ENCODE peak calls at places on chromosomes 6 and 20, in seven cellular contexts. U, C, B, F, K, A and O are unnamed samples.

GRCh38 chr6:31407699-31408098 is 4.3 kb downstream of the MICA start:
- DNase-seq in C (no peak), K (peak; percentile 72), F (no peak), B (no peak), A (no peak), U (peak; percentile 11), O (no peak)

GRCh38 chr6:64254558-64254957 is 619.0 kb downstream of the PHF3 start:
- DNase-seq in K (no peak), B (no peak), F (no peak), U (no peak), A (no peak), C (no peak), O (no peak)

GRCh38 chr20:3459881-3460307 is 10.9 kb upstream of the ATRN start:
- DNase-seq in B (no peak), C (no peak), A (no peak), F (no peak), U (no peak), K (no peak), O (no peak)

GRCh38 chr6:30955367-30956042 is 14.7 kb downstream of the MUCL3 start:
- DNase-seq in A (peak; percentile 65), K (no peak), C (peak; percentile 85), U (peak; percentile 14), B (peak; percentile 65), F (peak; percentile 86), O (peak; percentile 93)

GRCh38 chr20:45300961-45301360 is 5.7 kb upstream of the RBPJL start:
- DNase-seq in F (no peak), C (no peak), U (peak; percentile 38), B (peak; percentile 95), K (peak; percentile 13), A (no peak), O (no peak)

GRCh38 chr20:43857932-43858331 is 56.7 kb upstream of the TOX2 start:
- DNase-seq in U (no peak), C (no peak), F (no peak), K (no peak), A (no peak), B (no peak), O (no peak)

GRCh38 chr6:119479860-119480655 is 130.5 kb upstream of the MAN1A1 start:
- DNase-seq in A (no peak), U (peak; percentile 9), B (no peak), K (no peak), C (no peak), F (no peak), O (no peak)

GRCh38 chr6:3281669-3282460 is 23.1 kb downstream of the PSMG4 start:
- DNase-seq in F (no peak), B (peak; percentile 53), C (no peak), K (peak; percentile 92), U (peak; percentile 91), A (no peak), O (no peak)

GRCh38 chr20:44200983-44201382 is 9.6 kb downstream of the OSER1 start:
- DNase-seq in F (no peak), U (no peak), K (no peak), C (no peak), A (no peak), B (no peak), O (no peak)

GRCh38 chr6:122754191-122754731 is 25.3 kb upstream of the FABP7 start:
- DNase-seq in A (no peak), B (no peak), U (no peak), F (no peak), C (no peak), K (no peak), O (no peak)

GRCh38 chr20:58986968-58987517 is 6.0 kb downstream of the NELFCD start:
- DNase-seq in K (no peak), C (no peak), U (no peak), F (no peak), A (no peak), B (no peak), O (no peak)

GRCh38 chr20:45872626-45873025 is 8.4 kb upstream of the ZSWIM1 start:
- DNase-seq in U (no peak), K (no peak), C (no peak), F (no peak), A (no peak), B (peak; percentile 18), O (no peak)

GRCh38 chr20:62219992-62220665 is at the start of gene HRH3:
- DNase-seq in K (no peak), C (no peak), U (no peak), F (peak; percentile 72), B (peak; percentile 60), A (no peak), O (peak; percentile 91)

GRCh38 chr6:144594571-144594970 is 309.4 kb downstream of the UTRN start:
- DNase-seq in U (no peak), A (no peak), B (no peak), K (no peak), C (no peak), F (no peak), O (no peak)

DNA sequence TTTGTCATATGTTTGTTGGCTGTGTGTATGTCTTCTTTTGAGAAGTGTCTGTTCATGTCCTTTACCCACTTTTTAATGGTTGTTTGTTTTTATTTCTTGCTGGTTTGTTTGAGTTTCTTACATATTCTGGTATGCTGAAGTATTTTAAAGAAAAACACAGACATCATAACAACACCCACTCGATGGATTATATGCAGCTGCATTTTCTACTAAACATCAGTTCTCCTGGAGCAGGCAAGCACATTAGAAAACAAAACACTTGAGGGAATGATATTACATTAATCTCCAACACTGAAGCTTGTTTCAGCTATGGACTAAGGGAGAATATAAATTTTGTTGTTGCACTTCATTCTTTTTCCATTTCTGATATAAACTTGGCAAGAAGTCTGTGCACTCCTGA is 42.5 kb upstream of the RFPL4B start:
- DNase-seq in U (no peak), K (no peak), F (no peak), A (no peak), B (no peak), C (no peak), O (no peak)
- H3K27ac ChIP-seq in U (no peak overlapping the region), K (no peak overlapping the region), F (no peak overlapping the region), A (no peak overlapping the region), B (no peak overlapping the region), C (no peak overlapping the region), O (no peak overlapping the region)

GRCh38 chr20:1420066-1420465 is 27.2 kb upstream of the FKBP1A start:
- DNase-seq in K (no peak), U (no peak), B (no peak), A (no peak), F (no peak), C (no peak), O (no peak)

GRCh38 chr20:1417790-1418189 is 24.9 kb upstream of the FKBP1A start:
- DNase-seq in F (no peak), K (no peak), C (no peak), A (no peak), U (no peak), B (no peak), O (no peak)

GRCh38 chr20:1417273-1417672 is 24.4 kb upstream of the FKBP1A start:
- DNase-seq in C (no peak), B (peak; percentile 67), U (peak; percentile 64), A (no peak), K (peak; percentile 97), F (no peak), O (no peak)

GRCh38 chr20:1415667-1416468 is 23.0 kb upstream of the FKBP1A start:
- DNase-seq in U (peak; percentile 93), A (no peak), B (peak; percentile 93), K (peak; percentile 98), F (no peak), C (no peak), O (peak; percentile 45)

DNA sequence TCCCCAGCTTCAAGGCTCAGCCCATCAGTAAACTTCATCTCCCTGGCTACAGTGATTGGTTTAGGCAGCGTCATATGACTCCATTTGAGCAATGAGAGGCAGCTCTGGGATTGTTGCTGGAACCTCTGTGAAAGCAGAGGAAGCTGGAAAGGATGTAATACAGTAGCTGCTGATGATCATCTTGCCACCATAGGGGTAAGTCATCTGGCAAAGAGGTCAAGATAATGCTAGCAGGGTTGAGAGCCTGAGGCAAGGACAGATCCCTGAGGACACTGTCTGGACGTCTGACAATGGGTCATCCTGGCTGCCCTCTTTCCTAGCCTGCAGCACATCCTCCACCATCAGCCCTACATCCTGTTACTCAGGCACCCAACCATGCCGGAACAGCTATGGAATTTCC is 25.5 kb upstream of the FKBP1A start:
- DNase-seq in K (peak; percentile 81), C (no peak), A (no peak), U (no peak), F (no peak), B (no peak), O (no peak)
- H3K27ac ChIP-seq in K (peak overlapping the region; percentile 68), C (no peak overlapping the region), A (no peak overlapping the region), U (no peak overlapping the region), F (no peak overlapping the region), B (no peak overlapping the region), O (no peak overlapping the region)

GRCh38 chr20:1894951-1895673 is at the start of gene SIRPA:
- DNase-seq in B (peak; percentile 61), U (peak; percentile 39), F (peak; percentile 87), A (peak; percentile 69), C (peak; percentile 80), K (peak; percentile 67), O (peak; percentile 89)
- H3K27ac ChIP-seq in B (peak within 1 kb of the TSS; percentile 49), U (no peak within 1 kb of the TSS), F (peak within 1 kb of the TSS; percentile 91), A (peak within 1 kb of the TSS; percentile 92), C (peak within 1 kb of the TSS; percentile 73), K (peak within 1 kb of the TSS; percentile 75), O (peak within 1 kb of the TSS; percentile 88)

GRCh38 chr6:42505377-42505702 is 53.6 kb upstream of the TRERF1 start:
- DNase-seq in A (no peak), C (no peak), K (peak; percentile 40), U (peak; percentile 25), B (no peak), F (no peak), O (no peak)
- H3K27ac ChIP-seq in A (no peak overlapping the region), C (no peak overlapping the region), K (no peak overlapping the region), U (peak overlapping the region; percentile 81), B (no peak overlapping the region), F (no peak overlapping the region), O (no peak overlapping the region)

GRCh38 chr6:98272061-98272460 is 562.3 kb upstream of the POU3F2 start:
- DNase-seq in A (no peak), U (no peak), F (no peak), C (no peak), K (no peak), B (no peak), O (no peak)
- H3K27ac ChIP-seq in A (no peak overlapping the region), U (no peak overlapping the region), F (no peak overlapping the region), C (no peak overlapping the region), K (no peak overlapping the region), B (no peak overlapping the region), O (no peak overlapping the region)

GRCh38 chr6:41469951-41470340 is 76.2 kb upstream of the FOXP4 start:
- DNase-seq in C (no peak), B (peak; percentile 72), U (no peak), K (no peak), F (no peak), A (no peak), O (peak; percentile 38)
- H3K27ac ChIP-seq in C (no peak overlapping the region), B (no peak overlapping the region), U (no peak overlapping the region), K (no peak overlapping the region), F (no peak overlapping the region), A (no peak overlapping the region), O (no peak overlapping the region)

GRCh38 chr20:33675127-33675954 is 1.1 kb upstream of the NECAB3 start:
- DNase-seq in U (no peak), C (no peak), F (peak; percentile 66), B (no peak), A (no peak), K (no peak), O (no peak)
- H3K27ac ChIP-seq in U (no peak overlapping the region), C (peak overlapping the region; percentile 64), F (peak overlapping the region; percentile 87), B (peak overlapping the region; percentile 6), A (peak overlapping the region; percentile 93), K (no peak overlapping the region), O (peak overlapping the region; percentile 91)

GRCh38 chr20:63682384-63683139 is 13.9 kb upstream of the TNFRSF6B start:
- DNase-seq in C (peak; percentile 93), A (peak; percentile 69), F (peak; percentile 87), U (peak; percentile 94), K (peak; percentile 99), B (peak; percentile 67), O (peak; percentile 82)
- H3K27ac ChIP-seq in C (no peak overlapping the region), A (peak overlapping the region; percentile 90), F (peak overlapping the region; percentile 81), U (peak overlapping the region; percentile 55), K (peak overlapping the region; percentile 36), B (no peak overlapping the region), O (peak overlapping the region; percentile 38)